ENCODE peak calls at places on chromosomes 2 and 18, in four cellular contexts. R, P, Z and B are unnamed samples.

GRCh38 chr18:46621871-46622270 is 35.1 kb downstream of the LOXHD1 start:
- DNase-seq in P (no peak), Z (no peak), R (no peak), B (no peak)

GRCh38 chr2:8754056-8754790 is 72.4 kb downstream of the ID2 start:
- DNase-seq in P (no peak), R (no peak), Z (no peak), B (no peak)

GRCh38 chr2:120177011-120177621 is 46.1 kb downstream of the TMEM185B start:
- DNase-seq in R (no peak), P (no peak), Z (no peak), B (peak; percentile 81)

GRCh38 chr2:4635289-4635688 is 931.9 kb downstream of the DCDC2C start:
- DNase-seq in R (no peak), Z (no peak), P (no peak), B (no peak)

GRCh38 chr2:226247289-226248275 is 552.0 kb downstream of the IRS1 start:
- DNase-seq in P (peak; percentile 12), R (no peak), Z (no peak), B (no peak)

GRCh38 chr2:10655074-10655840 is 34.5 kb downstream of the NOL10 start:
- DNase-seq in R (no peak), Z (no peak), P (peak; percentile 31), B (no peak)

GRCh38 chr2:197309369-197310231 is 980 bp downstream of the ANKRD44 start:
- DNase-seq in P (peak; percentile 24), Z (no peak), R (no peak), B (peak; percentile 55)

GRCh38 chr2:235238537-235238936 is 255.3 kb upstream of the AGAP1 start:
- DNase-seq in Z (no peak), R (no peak), P (no peak), B (no peak)

GRCh38 chr2:47057732-47058012 is 97.4 kb downstream of the STPG4 start:
- DNase-seq in R (no peak), Z (no peak), P (no peak), B (no peak)

GRCh38 chr2:120896904-120897303 is 161.2 kb downstream of the GLI2 start:
- DNase-seq in P (no peak), Z (no peak), R (no peak), B (no peak)

GRCh38 chr2:149438260-149438960 is 108.0 kb downstream of the LYPD6 start:
- DNase-seq in P (no peak), R (no peak), Z (no peak), B (no peak)

GRCh38 chr2:11532434-11533055 is 1.3 kb upstream of the GREB1 start:
- DNase-seq in R (no peak), P (no peak), Z (no peak), B (no peak)

GRCh38 chr2:68565858-68566257 is 77.5 kb upstream of the PROKR1 start:
- DNase-seq in P (peak; percentile 72), R (no peak), Z (no peak), B (no peak)

GRCh38 chr18:7559709-7560319 is 7.3 kb upstream of the PTPRM start:
- DNase-seq in R (no peak), P (no peak), Z (no peak), B (no peak)

GRCh38 chr2:235270291-235270690 is 223.6 kb upstream of the AGAP1 start:
- DNase-seq in Z (no peak), R (no peak), P (no peak), B (no peak)

GRCh38 chr2:28318023-28318422 is 74.6 kb upstream of the FOSL2 start:
- DNase-seq in R (no peak), Z (no peak), P (no peak), B (no peak)

GRCh38 chr2:83022631-83023210 is 1436.4 kb downstream of the SUCLG1 start:
- DNase-seq in R (no peak), Z (no peak), P (no peak), B (no peak)

GRCh38 chr2:143842836-143843235 is 677.1 kb downstream of the ZEB2 start:
- DNase-seq in P (no peak), R (no peak), Z (no peak), B (no peak)

GRCh38 chr18:21910906-21911305 is 170.3 kb downstream of the MIB1 start:
- DNase-seq in R (no peak), Z (no peak), P (no peak), B (no peak)

GRCh38 chr2:43218550-43219382 is 7.6 kb downstream of the ZFP36L2 start:
- DNase-seq in P (peak; percentile 74), R (peak; percentile 65), Z (no peak), B (peak; percentile 94)

GRCh38 chr18:46067431-46068007 is 4.5 kb downstream of the PSTPIP2 start:
- DNase-seq in P (peak; percentile 48), R (no peak), Z (no peak), B (no peak)

GRCh38 chr18:24831871-24832665 is 371.6 kb downstream of the HRH4 start:
- DNase-seq in R (no peak), Z (no peak), P (no peak), B (no peak)

GRCh38 chr18:62420513-62421209 is 95.6 kb downstream of the TNFRSF11A start:
- DNase-seq in P (peak; percentile 97), Z (no peak), R (no peak), B (peak; percentile 59)

GRCh38 chr2:25034081-25034480 is 7.8 kb upstream of the EFR3B start:
- DNase-seq in R (no peak), P (no peak), Z (no peak), B (no peak)

GRCh38 chr2:99858951-99859596 is 283.3 kb downstream of the AFF3 start:
- DNase-seq in Z (no peak), R (no peak), P (no peak), B (no peak)

GRCh38 chr18:37175727-37176126 is 346.8 kb downstream of the KIAA1328 start:
- DNase-seq in P (no peak), Z (no peak), R (no peak), B (no peak)